ENCODE peak calls at places on chromosome 7, in seven cellular contexts. Q, S, C, U, P, H and G are unnamed samples.

GRCh38 chr7:8084772-8085171 is 116.2 kb downstream of the GLCCI1 start:
- DNase-seq in Q (no peak), S (no peak), C (no peak), U (no peak), P (no peak), H (no peak), G (no peak)

GRCh38 chr7:98136423-98136822 is 29.8 kb downstream of the LMTK2 start:
- DNase-seq in Q (no peak), S (no peak), C (no peak), U (no peak), P (no peak), H (no peak), G (no peak)

GRCh38 chr7:107130487-107131220 is 38.1 kb upstream of the HBP1 start:
- DNase-seq in Q (peak; percentile 30), S (no peak), C (peak; percentile 30), U (no peak), P (no peak), H (no peak), G (no peak)

GRCh38 chr7:116861717-116862116 is 670 bp upstream of the CAPZA2 start:
- DNase-seq in Q (no peak), S (no peak), C (no peak), U (no peak), P (no peak), H (no peak), G (no peak)

GRCh38 chr7:104906032-104906431 is 108.0 kb upstream of the KMT2E start:
- DNase-seq in Q (no peak), S (no peak), C (no peak), U (no peak), P (no peak), H (no peak), G (no peak)

GRCh38 chr7:149741629-149742028 is 31.8 kb downstream of the ZNF467 start:
- DNase-seq in Q (no peak), S (no peak), C (no peak), U (peak; percentile 52), P (no peak), H (peak; percentile 67), G (no peak)

GRCh38 chr7:151520419-151521229 is 929 bp upstream of the RHEB start:
- DNase-seq in Q (no peak), S (peak; percentile 26), C (no peak), U (peak; percentile 83), P (no peak), H (peak; percentile 92), G (no peak)

GRCh38 chr7:42155836-42156540 is 81.0 kb downstream of the GLI3 start:
- DNase-seq in Q (no peak), S (no peak), C (peak; percentile 33), U (no peak), P (no peak), H (no peak), G (no peak)

GRCh38 chr7:39127058-39127457 is 149.3 kb downstream of the POU6F2 start:
- DNase-seq in Q (no peak), S (no peak), C (no peak), U (no peak), P (no peak), H (no peak), G (no peak)

GRCh38 chr7:25263292-25263691 is 35.0 kb upstream of the NPVF start:
- DNase-seq in Q (no peak), S (no peak), C (peak; percentile 30), U (no peak), P (no peak), H (no peak), G (no peak)

GRCh38 chr7:74587435-74588126 is 69.9 kb upstream of the GTF2I start:
- DNase-seq in Q (peak; percentile 88), S (no peak), C (peak; percentile 84), U (peak; percentile 97), P (peak; percentile 86), H (no peak), G (peak; percentile 16)

GRCh38 chr7:65430344-65431186 is 56.9 kb downstream of the ZNF92 start:
- DNase-seq in Q (no peak), S (no peak), C (no peak), U (no peak), P (no peak), H (no peak), G (no peak)

GRCh38 chr7:92794386-92794785 is 42.0 kb downstream of the CDK6 start:
- DNase-seq in Q (no peak), S (no peak), C (no peak), U (no peak), P (no peak), H (no peak), G (no peak)

GRCh38 chr7:123754295-123754871 is 5.6 kb upstream of the WASL start:
- DNase-seq in Q (no peak), S (no peak), C (no peak), U (no peak), P (no peak), H (no peak), G (no peak)

GRCh38 chr7:69910150-69910549 is 311.9 kb downstream of the AUTS2 start:
- DNase-seq in Q (no peak), S (no peak), C (no peak), U (no peak), P (no peak), H (no peak), G (no peak)

GRCh38 chr7:73844848-73845460 is 2.6 kb upstream of the METTL27 start:
- DNase-seq in Q (no peak), S (no peak), C (peak; percentile 42), U (no peak), P (no peak), H (no peak), G (no peak)

GRCh38 chr7:140745654-140746053 is 49.1 kb downstream of the NDUFB2 start:
- DNase-seq in Q (no peak), S (no peak), C (no peak), U (no peak), P (no peak), H (no peak), G (no peak)

GRCh38 chr7:54823776-54824175 is 64.8 kb upstream of the SEC61G start:
- DNase-seq in Q (no peak), S (no peak), C (no peak), U (no peak), P (no peak), H (no peak), G (no peak)

GRCh38 chr7:94216944-94217461 is 177.7 kb upstream of the COL1A2 start:
- DNase-seq in Q (no peak), S (no peak), C (peak; percentile 33), U (no peak), P (no peak), H (no peak), G (no peak)

GRCh38 chr7:111076205-111076604 is 14.7 kb upstream of the LRRN3 start:
- DNase-seq in Q (no peak), S (no peak), C (peak; percentile 97), U (no peak), P (peak; percentile 15), H (no peak), G (no peak)

GRCh38 chr7:139875821-139876241 is 46.8 kb downstream of the TBXAS1 start:
- DNase-seq in Q (peak; percentile 14), S (no peak), C (no peak), U (no peak), P (no peak), H (no peak), G (no peak)

GRCh38 chr7:82897500-82897899 is 265.2 kb downstream of the PCLO start:
- DNase-seq in Q (no peak), S (no peak), C (no peak), U (no peak), P (no peak), H (no peak), G (no peak)

GRCh38 chr7:153943428-153944370 is 108.5 kb upstream of the DPP6 start:
- DNase-seq in Q (no peak), S (no peak), C (no peak), U (no peak), P (no peak), H (no peak), G (no peak)

GRCh38 chr7:128400566-128400965 is 9.2 kb downstream of the IMPDH1 start:
- DNase-seq in Q (no peak), S (no peak), C (no peak), U (no peak), P (no peak), H (no peak), G (no peak)

GRCh38 chr7:141232286-141233051 is 158.6 kb downstream of the TMEM178B start:
- DNase-seq in Q (no peak), S (no peak), C (no peak), U (no peak), P (no peak), H (no peak), G (no peak)

DNA sequence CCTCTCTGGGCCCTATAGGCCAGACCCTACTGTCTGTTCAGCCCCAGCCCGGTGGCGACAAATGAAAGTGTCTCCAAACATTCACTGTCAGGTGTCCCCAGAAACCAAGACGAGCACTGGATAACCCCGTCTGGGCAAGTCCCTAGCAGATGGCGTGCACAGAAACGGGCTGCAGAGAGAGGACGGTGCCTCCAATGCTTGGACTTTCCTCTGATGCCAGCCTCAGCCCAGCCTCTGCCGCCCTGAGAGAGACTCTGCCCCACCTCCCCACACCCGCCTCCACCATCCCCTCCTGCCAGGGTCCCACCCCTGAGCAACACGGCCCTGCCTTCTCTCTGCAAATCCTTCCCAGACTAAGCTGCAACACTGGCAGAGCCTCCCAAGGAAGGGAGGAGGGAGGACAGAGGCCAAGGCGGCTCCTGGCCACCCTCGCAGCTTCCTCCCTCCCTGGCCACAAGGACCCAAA is 7.4 kb upstream of the LFNG start:
- DNase-seq in Q (no peak), S (no peak), C (no peak), U (peak; percentile 85), P (no peak), H (no peak), G (no peak)
- H3K27ac ChIP-seq in Q (peak overlapping the region; percentile 69), S (peak overlapping the region; percentile 38), C (no peak overlapping the region), U (no peak overlapping the region), P (no peak overlapping the region), H (no peak overlapping the region), G (no peak overlapping the region)

GRCh38 chr7:47498229-47499056 is 83.5 kb downstream of the TNS3 start:
- DNase-seq in Q (no peak), S (no peak), C (no peak), U (no peak), P (no peak), H (no peak), G (no peak)
- H3K27ac ChIP-seq in Q (peak overlapping the region; percentile 76), S (no peak overlapping the region), C (no peak overlapping the region), U (no peak overlapping the region), P (no peak overlapping the region), H (peak overlapping the region; percentile 60), G (no peak overlapping the region)

DNA sequence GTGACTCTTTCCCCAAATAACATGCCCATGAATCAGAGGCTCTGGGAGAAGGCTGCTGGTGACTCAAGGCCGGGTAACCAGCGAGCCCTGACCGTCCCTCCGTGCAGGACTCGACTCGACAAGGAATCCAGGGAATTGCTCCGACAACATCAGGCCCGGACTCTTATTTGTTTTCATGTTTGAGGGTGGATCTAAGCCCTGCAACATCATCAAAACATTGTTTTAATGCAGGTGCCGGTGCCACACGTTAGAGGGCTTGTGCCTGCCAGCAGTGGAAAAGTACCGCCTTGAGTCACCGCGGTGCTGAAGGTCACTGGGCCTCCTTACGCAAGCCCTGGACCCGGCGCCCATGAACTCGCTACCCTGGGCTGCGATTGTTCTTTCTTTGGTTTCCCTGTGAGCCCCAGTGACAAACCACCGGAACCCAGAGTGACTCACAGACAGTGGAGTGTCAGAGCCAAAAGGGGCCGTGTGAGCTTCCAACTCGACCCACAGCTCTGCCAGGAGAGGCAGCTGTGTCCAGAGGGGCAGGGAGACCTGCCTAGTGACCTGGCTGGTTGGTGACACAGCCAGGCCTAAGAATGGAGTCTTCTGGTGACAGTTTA is 139.4 kb upstream of the SHH start:
- DNase-seq in Q (peak; percentile 94), S (no peak), C (peak; percentile 95), U (no peak), P (no peak), H (no peak), G (no peak)
- H3K27ac ChIP-seq in Q (peak overlapping the region; percentile 89), S (no peak overlapping the region), C (peak overlapping the region; percentile 95), U (no peak overlapping the region), P (no peak overlapping the region), H (peak overlapping the region; percentile 2), G (no peak overlapping the region)

GRCh38 chr7:30852744-30853288 is 58.8 kb upstream of the AQP1 start:
- DNase-seq in Q (no peak), S (no peak), C (no peak), U (no peak), P (no peak), H (no peak), G (no peak)
- H3K27ac ChIP-seq in Q (no peak overlapping the region), S (no peak overlapping the region), C (no peak overlapping the region), U (no peak overlapping the region), P (no peak overlapping the region), H (no peak overlapping the region), G (no peak overlapping the region)